ENCODE peak calls at places on chromosome 16, in six cellular contexts. F is stimulated activated CD8-positive, alpha-beta memory T cell treated with anti-CD3 and anti-CD28 coated beads, Interleukin-4, amount 100 ng/mL, for 48 hours; Z is CD8-positive, alpha-beta T cell; R is effector CD4-positive, alpha-beta T cell; E is Right ventricle myocardium superior; J is nucleus accumbens. S is an unnamed sample.

GRCh38 chr16:82061861-82062525 is 26.9 kb downstream of the HSD17B2 start:
- DNase-seq in J (no peak), Z (no peak), F (peak), E (no peak), R (no peak), S (peak)

GRCh38 chr16:2428051-2428786 is 1.0 kb upstream of the CCNF start:
- DNase-seq in E (peak), J (no peak), F (no peak), R (no peak), Z (no peak), S (no peak)

GRCh38 chr16:77991701-77992100 is 30.6 kb upstream of the CLEC3A start:
- DNase-seq in Z (no peak), E (no peak), J (no peak), R (no peak), F (no peak), S (no peak)

GRCh38 chr16:14449790-14450463 is 180.1 kb downstream of the PARN start:
- DNase-seq in F (no peak), E (no peak), J (no peak), R (no peak), Z (no peak), S (no peak)

GRCh38 chr16:7513429-7513828 is 180.8 kb downstream of the RBFOX1 start:
- DNase-seq in R (no peak), F (peak), Z (no peak), E (no peak), J (no peak), S (no peak)

GRCh38 chr16:9447195-9447551 is 355.7 kb downstream of the HAPSTR1 start:
- DNase-seq in Z (no peak), R (no peak), J (no peak), F (no peak), E (peak), S (no peak)

GRCh38 chr16:28193530-28194423 is 18.0 kb downstream of the XPO6 start:
- DNase-seq in J (no peak), F (peak), E (no peak), Z (peak), R (peak), S (no peak)

GRCh38 chr16:3748307-3748706 is 31.0 kb upstream of the TRAP1 start:
- DNase-seq in J (no peak), E (peak), R (no peak), Z (no peak), F (no peak), S (no peak)

GRCh38 chr16:565420-566330 is 1.1 kb upstream of the NHLRC4 start:
- DNase-seq in J (no peak), E (no peak), Z (no peak), R (no peak), F (no peak), S (no peak)

GRCh38 chr16:84347161-84347560 is 21.2 kb upstream of the ATP2C2 start:
- DNase-seq in Z (no peak), J (no peak), R (no peak), F (no peak), E (no peak), S (no peak)

GRCh38 chr16:81480856-81481821 is 36.5 kb downstream of the CMIP start:
- DNase-seq in F (no peak), J (no peak), Z (no peak), R (no peak), E (peak), S (no peak)

GRCh38 chr16:84820305-84820684 is 510 bp downstream of the CRISPLD2 start:
- DNase-seq in E (no peak), J (no peak), R (no peak), F (no peak), Z (no peak), S (no peak)

GRCh38 chr16:85029413-85029794 is 1.8 kb downstream of the KIAA0513 start:
- DNase-seq in R (peak), J (no peak), E (no peak), Z (peak), F (peak), S (no peak)

GRCh38 chr16:8948069-8948593 is 15.6 kb downstream of the USP7 start:
- DNase-seq in E (no peak), F (no peak), R (no peak), Z (no peak), J (no peak), S (no peak)

S was measured in NCI-H460.